ENCODE peak calls at places on chromosome 1, in four cellular contexts. R is heart left ventricle, D is psoas muscle, S is PC-3. F is an unnamed sample.

GRCh38 chr1:53061123-53061858 is 722 bp upstream of the PODN start:
- DNase-seq in S (no peak), D (peak), R (no peak), F (no peak)

GRCh38 chr1:22365331-22366295 is 86.0 kb upstream of the ZBTB40 start:
- DNase-seq in R (no peak), D (no peak), S (no peak), F (no peak)

GRCh38 chr1:42081475-42081874 is 71.7 kb upstream of the GUCA2B start:
- DNase-seq in R (no peak), D (peak), S (no peak), F (peak)

GRCh38 chr1:57623039-57623790 is 199.4 kb upstream of the DAB1 start:
- DNase-seq in S (no peak), R (peak), D (no peak), F (peak)

GRCh38 chr1:31412205-31412604 is 808 bp upstream of the SERINC2 start:
- DNase-seq in D (no peak), R (no peak), S (no peak), F (no peak)

GRCh38 chr1:23591460-23592208 is 32.3 kb upstream of the ID3 start:
- DNase-seq in R (peak), D (peak), S (no peak), F (no peak)

GRCh38 chr1:221708987-221709386 is 32.9 kb downstream of the DUSP10 start:
- DNase-seq in R (peak), S (peak), D (peak), F (peak)

GRCh38 chr1:174358786-174359453 is 88.8 kb upstream of the GPR52 start:
- DNase-seq in R (no peak), S (no peak), D (no peak), F (peak)

GRCh38 chr1:22420456-22421053 is 31.1 kb upstream of the ZBTB40 start:
- DNase-seq in R (peak), D (peak), S (peak), F (peak)

GRCh38 chr1:90371106-90371813 is 345.8 kb downstream of the BARHL2 start:
- DNase-seq in D (no peak), S (peak), R (no peak), F (no peak)

GRCh38 chr1:165248969-165249571 is 107.4 kb downstream of the LMX1A start:
- DNase-seq in R (no peak), D (no peak), S (no peak), F (no peak)

GRCh38 chr1:3319874-3320245 is 134.6 kb upstream of the ARHGEF16 start:
- DNase-seq in R (no peak), S (peak), D (no peak), F (peak)

GRCh38 chr1:95230256-95230655 is 3.8 kb upstream of the RWDD3 start:
- DNase-seq in R (no peak), D (no peak), S (no peak), F (no peak)

GRCh38 chr1:227899820-227900449 is 47.8 kb downstream of the WNT9A start:
- DNase-seq in R (peak), S (no peak), D (peak), F (no peak)

GRCh38 chr1:5888606-5889211 is 103.5 kb downstream of the NPHP4 start:
- DNase-seq in S (no peak), R (no peak), D (peak), F (no peak)

GRCh38 chr1:35661474-35661795 is 20.1 kb upstream of the PSMB2 start:
- DNase-seq in S (no peak), D (no peak), R (no peak), F (no peak)

GRCh38 chr1:51303751-51304196 is 26.6 kb downstream of the TTC39A start:
- DNase-seq in S (no peak), R (no peak), D (no peak), F (no peak)

GRCh38 chr1:22976461-22977243 is 4.0 kb upstream of the LACTBL1 start:
- DNase-seq in S (peak), R (peak), D (no peak), F (peak)

GRCh38 chr1:169018751-169019150 is 87.7 kb upstream of the ATP1B1 start:
- DNase-seq in S (no peak), D (no peak), R (no peak), F (peak)

GRCh38 chr1:168348146-168348709 is 67.6 kb downstream of the TBX19 start:
- DNase-seq in R (no peak), S (peak), D (no peak), F (peak)

GRCh38 chr1:168708698-168709406 is 20.2 kb downstream of the DPT start:
- DNase-seq in S (peak), D (peak), R (no peak), F (no peak)

GRCh38 chr1:31183927-31184554 is 55.6 kb downstream of the NKAIN1 start:
- DNase-seq in S (peak), R (no peak), D (no peak), F (peak)

GRCh38 chr1:107162745-107163144 is 21.9 kb downstream of the NTNG1 start:
- DNase-seq in D (no peak), S (peak), R (no peak), F (no peak)

GRCh38 chr1:65420590-65421340 is at the start of the genes LEPR and LEPROT:
- DNase-seq in D (no peak), S (peak), R (peak), F (no peak)

GRCh38 chr1:233613252-233614172 is at the start of gene KCNK1:
- DNase-seq in S (peak), R (peak), D (peak), F (peak)

GRCh38 chr1:38277646-38278045 is 231.1 kb upstream of the POU3F1 start:
- DNase-seq in D (no peak), S (no peak), R (no peak), F (no peak)

GRCh38 chr1:225442156-225442555 is 14.3 kb upstream of the LBR start:
- DNase-seq in S (no peak), R (no peak), D (no peak), F (no peak)
- H3K27ac ChIP-seq in S (no peak), R (peak), D (peak), F (peak)

DNA sequence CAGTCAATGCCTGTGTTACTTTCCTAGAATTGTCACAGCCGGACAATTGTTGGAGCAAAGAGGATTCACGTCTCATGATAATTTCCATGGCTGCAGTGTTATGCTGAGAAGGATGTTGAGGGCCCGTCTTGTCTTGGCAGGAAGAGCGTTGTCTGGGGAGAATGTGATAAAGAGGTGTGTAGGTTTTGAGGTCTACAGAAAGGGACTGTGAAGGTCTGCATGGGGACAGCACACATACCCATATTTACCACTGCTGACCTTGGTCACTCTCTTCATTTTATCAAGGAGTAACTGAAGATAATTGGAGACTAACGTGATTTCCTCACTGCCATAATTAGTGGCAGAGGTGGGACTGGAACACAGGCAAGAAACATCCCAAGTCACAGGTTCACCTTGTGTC is 6.3 kb downstream of the MECR start:
- DNase-seq in D (no peak), S (no peak), R (no peak), F (no peak)
- H3K27ac ChIP-seq in D (no peak), S (no peak), R (no peak), F (no peak)

DNA sequence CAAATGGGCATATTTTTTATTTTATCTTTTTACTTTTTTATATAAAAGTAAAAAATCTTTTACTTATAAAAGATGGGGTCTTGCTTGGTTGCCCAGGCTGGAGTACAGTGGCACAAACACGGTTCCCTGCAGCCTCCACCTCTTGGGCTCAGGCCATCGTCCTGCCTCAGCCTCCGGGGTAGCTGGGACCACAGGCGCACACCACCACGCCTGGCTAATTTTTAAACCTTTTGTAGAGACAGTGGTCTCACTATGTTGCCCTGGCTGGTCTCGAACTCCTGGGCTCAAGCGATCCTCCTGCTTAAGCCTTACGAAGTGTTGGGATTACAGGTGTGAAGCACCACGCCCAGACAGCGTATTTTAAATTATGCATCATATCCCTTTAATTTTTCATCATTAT is 986 bp downstream of the H6PD start:
- DNase-seq in S (no peak), D (peak), R (no peak), F (no peak)
- H3K27ac ChIP-seq in S (no peak), D (peak), R (peak), F (no peak)

GRCh38 chr1:16905112-16905855 is 9.5 kb downstream of the RNU1-2 start:
- DNase-seq in R (no peak), S (peak), D (no peak), F (no peak)

GRCh38 chr1:16904560-16905111 is 8.9 kb downstream of the RNU1-2 start:
- DNase-seq in D (peak), S (peak), R (peak), F (peak)

GRCh38 chr1:16900771-16901170 is 5.0 kb downstream of the RNU1-2 start:
- DNase-seq in D (no peak), S (no peak), R (no peak), F (no peak)

GRCh38 chr1:16903458-16903796 is 7.6 kb downstream of the RNU1-2 start:
- DNase-seq in R (no peak), S (no peak), D (no peak), F (no peak)

DNA sequence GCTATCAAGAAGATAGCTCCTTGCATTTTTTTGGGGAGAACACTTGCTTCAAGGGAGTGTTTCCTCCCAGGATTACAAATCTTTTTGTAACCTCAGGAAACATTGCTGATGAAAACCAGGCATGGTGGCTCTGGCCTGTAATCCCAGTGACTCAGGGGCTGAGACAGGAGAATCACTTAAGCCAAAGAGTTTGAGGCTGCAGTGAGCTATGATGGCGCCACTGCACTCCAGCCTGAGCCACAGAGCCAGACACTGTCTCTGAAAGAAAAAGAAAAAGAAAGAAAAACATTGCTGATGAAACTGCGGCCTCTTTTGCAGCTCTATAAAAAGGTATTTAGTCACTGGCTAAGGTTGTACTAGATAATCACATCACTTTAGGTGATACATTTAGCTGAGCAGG is 7.3 kb downstream of the RNU1-2 start:
- DNase-seq in S (peak), D (no peak), R (no peak), F (no peak)
- H3K27ac ChIP-seq in S (no peak), D (peak), R (peak), F (peak)

DNA sequence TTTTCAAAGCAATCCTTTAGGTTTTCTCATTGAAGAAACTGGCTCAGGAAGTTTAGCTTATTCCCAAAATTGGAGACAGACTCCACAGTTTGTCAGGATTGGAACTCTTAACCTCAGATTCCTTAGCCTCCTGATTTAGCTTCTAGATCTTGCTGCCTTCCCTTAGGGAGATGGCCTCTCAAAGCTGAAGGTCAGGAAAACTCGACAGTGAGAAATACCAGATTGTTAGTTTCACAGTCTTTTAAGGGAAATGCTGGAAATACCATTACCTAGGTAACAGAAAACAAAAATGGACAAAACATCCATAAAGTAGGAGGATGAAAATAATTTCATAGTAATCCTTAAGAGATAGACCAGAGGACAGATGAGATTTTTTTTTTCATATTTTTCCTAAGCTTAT is 7.8 kb downstream of the RASAL2 start:
- DNase-seq in R (peak), S (no peak), D (no peak), F (no peak)
- H3K27ac ChIP-seq in R (peak), S (no peak), D (no peak), F (no peak)

DNA sequence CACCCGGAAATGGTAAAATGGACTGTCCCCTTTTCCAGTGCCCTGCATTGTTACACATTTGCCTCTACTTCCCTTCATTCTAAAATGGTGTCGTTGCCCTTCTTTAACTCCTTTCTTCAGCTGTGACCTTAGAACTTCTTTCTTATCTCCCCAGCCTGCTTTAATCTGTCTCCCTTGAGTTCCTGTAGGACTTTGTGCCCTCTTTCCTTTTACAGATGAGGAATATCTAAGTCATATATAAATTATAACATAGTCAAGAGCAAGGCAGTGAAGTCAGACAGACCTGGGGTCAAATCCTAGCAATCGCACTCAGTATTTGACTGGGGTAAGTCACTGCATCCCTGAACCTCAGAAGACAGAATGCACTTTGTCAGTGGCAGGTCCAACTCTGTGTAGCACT is 31.4 kb upstream of the TMEM222 start:
- DNase-seq in S (no peak), D (no peak), R (no peak), F (peak)
- H3K27ac ChIP-seq in S (no peak), D (no peak), R (no peak), F (peak)

GRCh38 chr1:2315711-2316450 is 75.5 kb downstream of the MORN1 start:
- DNase-seq in R (no peak), D (no peak), S (no peak), F (no peak)
- H3K27ac ChIP-seq in R (peak), D (peak), S (no peak), F (peak)

GRCh38 chr1:54274448-54274847 is 74.5 kb downstream of the MRPL37 start:
- DNase-seq in D (peak), R (no peak), S (no peak), F (peak)
- H3K27ac ChIP-seq in D (peak), R (peak), S (no peak), F (peak)